ENCODE peak calls at places on chromosomes 1 and 21, in seven cellular contexts. One of them, this sample, is unnamed.

GRCh38 chr1:117821782-117822447 is 107.5 kb downstream of the GDAP2 start:
- DNase-seq in NT2/D1: no peak
- DNase-seq in foreskin fibroblast: peak
- DNase-seq in activated naive CD8-positive, alpha-beta T cell treated with anti-CD3 and anti-CD28 coated beads for 36 hours: no peak
- DNase-seq in AG20443: peak
- DNase-seq in adipocyte: peak
- DNase-seq in mucosa of gallbladder: peak
- DNase-seq in this sample: no peak

GRCh38 chr1:204828352-204828850 is 42.3 kb upstream of the NFASC start:
- DNase-seq in NT2/D1: peak
- DNase-seq in foreskin fibroblast: peak
- DNase-seq in activated naive CD8-positive, alpha-beta T cell treated with anti-CD3 and anti-CD28 coated beads for 36 hours: peak
- DNase-seq in AG20443: peak
- DNase-seq in adipocyte: peak
- DNase-seq in mucosa of gallbladder: peak
- DNase-seq in this sample: peak

GRCh38 chr21:32101206-32101763 is 177.6 kb downstream of the MIS18A start:
- DNase-seq in NT2/D1: no peak
- DNase-seq in foreskin fibroblast: no peak
- DNase-seq in activated naive CD8-positive, alpha-beta T cell treated with anti-CD3 and anti-CD28 coated beads for 36 hours: no peak
- DNase-seq in AG20443: no peak
- DNase-seq in adipocyte: no peak
- DNase-seq in mucosa of gallbladder: no peak
- DNase-seq in this sample: peak

GRCh38 chr1:41870076-41870562 is 48.6 kb downstream of the HIVEP3 start:
- DNase-seq in NT2/D1: no peak
- DNase-seq in foreskin fibroblast: peak
- DNase-seq in activated naive CD8-positive, alpha-beta T cell treated with anti-CD3 and anti-CD28 coated beads for 36 hours: peak
- DNase-seq in AG20443: peak
- DNase-seq in adipocyte: no peak
- DNase-seq in mucosa of gallbladder: no peak
- DNase-seq in this sample: no peak

GRCh38 chr1:156697481-156697880 is 7.9 kb downstream of the CRABP2 start:
- DNase-seq in NT2/D1: no peak
- DNase-seq in foreskin fibroblast: no peak
- DNase-seq in activated naive CD8-positive, alpha-beta T cell treated with anti-CD3 and anti-CD28 coated beads for 36 hours: no peak
- DNase-seq in AG20443: no peak
- DNase-seq in adipocyte: no peak
- DNase-seq in mucosa of gallbladder: no peak
- DNase-seq in this sample: peak

GRCh38 chr1:9680828-9681227 is 29.3 kb downstream of the PIK3CD start:
- DNase-seq in NT2/D1: no peak
- DNase-seq in foreskin fibroblast: no peak
- DNase-seq in activated naive CD8-positive, alpha-beta T cell treated with anti-CD3 and anti-CD28 coated beads for 36 hours: no peak
- DNase-seq in AG20443: no peak
- DNase-seq in adipocyte: no peak
- DNase-seq in mucosa of gallbladder: no peak
- DNase-seq in this sample: no peak

GRCh38 chr1:240515505-240515904 is 96.5 kb downstream of the GREM2 start:
- DNase-seq in NT2/D1: no peak
- DNase-seq in foreskin fibroblast: no peak
- DNase-seq in activated naive CD8-positive, alpha-beta T cell treated with anti-CD3 and anti-CD28 coated beads for 36 hours: no peak
- DNase-seq in AG20443: no peak
- DNase-seq in adipocyte: no peak
- DNase-seq in mucosa of gallbladder: no peak
- DNase-seq in this sample: no peak

GRCh38 chr1:226989081-226989747 is 49.1 kb downstream of the COQ8A start:
- DNase-seq in NT2/D1: no peak
- DNase-seq in foreskin fibroblast: no peak
- DNase-seq in activated naive CD8-positive, alpha-beta T cell treated with anti-CD3 and anti-CD28 coated beads for 36 hours: no peak
- DNase-seq in AG20443: no peak
- DNase-seq in adipocyte: no peak
- DNase-seq in mucosa of gallbladder: no peak
- DNase-seq in this sample: no peak

GRCh38 chr1:247444571-247444970 is 13.3 kb downstream of the OR2B11 start:
- DNase-seq in NT2/D1: no peak
- DNase-seq in foreskin fibroblast: no peak
- DNase-seq in activated naive CD8-positive, alpha-beta T cell treated with anti-CD3 and anti-CD28 coated beads for 36 hours: no peak
- DNase-seq in AG20443: no peak
- DNase-seq in adipocyte: no peak
- DNase-seq in mucosa of gallbladder: no peak
- DNase-seq in this sample: no peak

GRCh38 chr1:105459759-105460158 is 1596.7 kb upstream of the PRMT6 start:
- DNase-seq in NT2/D1: no peak
- DNase-seq in foreskin fibroblast: no peak
- DNase-seq in activated naive CD8-positive, alpha-beta T cell treated with anti-CD3 and anti-CD28 coated beads for 36 hours: no peak
- DNase-seq in AG20443: no peak
- DNase-seq in adipocyte: no peak
- DNase-seq in mucosa of gallbladder: no peak
- DNase-seq in this sample: no peak

GRCh38 chr1:56255516-56256181 is 323.7 kb downstream of the PLPP3 start:
- DNase-seq in NT2/D1: no peak
- DNase-seq in foreskin fibroblast: peak
- DNase-seq in activated naive CD8-positive, alpha-beta T cell treated with anti-CD3 and anti-CD28 coated beads for 36 hours: no peak
- DNase-seq in AG20443: peak
- DNase-seq in adipocyte: peak
- DNase-seq in mucosa of gallbladder: peak
- DNase-seq in this sample: no peak

GRCh38 chr1:100412980-100413379 is 60.7 kb downstream of the CDC14A start:
- DNase-seq in NT2/D1: no peak
- DNase-seq in foreskin fibroblast: no peak
- DNase-seq in activated naive CD8-positive, alpha-beta T cell treated with anti-CD3 and anti-CD28 coated beads for 36 hours: no peak
- DNase-seq in AG20443: no peak
- DNase-seq in adipocyte: no peak
- DNase-seq in mucosa of gallbladder: no peak
- DNase-seq in this sample: no peak

GRCh38 chr1:54768093-54768492 is 3.8 kb upstream of the PARS2 start:
- DNase-seq in NT2/D1: peak
- DNase-seq in foreskin fibroblast: no peak
- DNase-seq in activated naive CD8-positive, alpha-beta T cell treated with anti-CD3 and anti-CD28 coated beads for 36 hours: no peak
- DNase-seq in AG20443: no peak
- DNase-seq in adipocyte: no peak
- DNase-seq in mucosa of gallbladder: no peak
- DNase-seq in this sample: peak

GRCh38 chr1:156129687-156130577 is 15.4 kb downstream of the LMNA start:
- DNase-seq in NT2/D1: peak
- DNase-seq in foreskin fibroblast: peak
- DNase-seq in activated naive CD8-positive, alpha-beta T cell treated with anti-CD3 and anti-CD28 coated beads for 36 hours: peak
- DNase-seq in AG20443: peak
- DNase-seq in adipocyte: peak
- DNase-seq in mucosa of gallbladder: peak
- DNase-seq in this sample: peak

GRCh38 chr1:213724640-213725536 is 262.9 kb upstream of the PROX1 start:
- DNase-seq in NT2/D1: no peak
- DNase-seq in foreskin fibroblast: no peak
- DNase-seq in activated naive CD8-positive, alpha-beta T cell treated with anti-CD3 and anti-CD28 coated beads for 36 hours: no peak
- DNase-seq in AG20443: peak
- DNase-seq in adipocyte: peak
- DNase-seq in mucosa of gallbladder: peak
- DNase-seq in this sample: no peak

GRCh38 chr1:23441446-23442148 is 17.0 kb upstream of the TCEA3 start:
- DNase-seq in NT2/D1: no peak
- DNase-seq in foreskin fibroblast: no peak
- DNase-seq in activated naive CD8-positive, alpha-beta T cell treated with anti-CD3 and anti-CD28 coated beads for 36 hours: no peak
- DNase-seq in AG20443: no peak
- DNase-seq in adipocyte: no peak
- DNase-seq in mucosa of gallbladder: no peak
- DNase-seq in this sample: no peak

GRCh38 chr1:48917901-48918603 is 141.4 kb upstream of the BEND5 start:
- DNase-seq in NT2/D1: no peak
- DNase-seq in foreskin fibroblast: no peak
- DNase-seq in activated naive CD8-positive, alpha-beta T cell treated with anti-CD3 and anti-CD28 coated beads for 36 hours: no peak
- DNase-seq in AG20443: no peak
- DNase-seq in adipocyte: no peak
- DNase-seq in mucosa of gallbladder: peak
- DNase-seq in this sample: peak

GRCh38 chr1:220170836-220171526 is 77.0 kb downstream of the IARS2 start:
- DNase-seq in NT2/D1: no peak
- DNase-seq in foreskin fibroblast: no peak
- DNase-seq in activated naive CD8-positive, alpha-beta T cell treated with anti-CD3 and anti-CD28 coated beads for 36 hours: no peak
- DNase-seq in AG20443: no peak
- DNase-seq in adipocyte: peak
- DNase-seq in mucosa of gallbladder: no peak
- DNase-seq in this sample: no peak

GRCh38 chr1:188244681-188245080 is 1415.9 kb downstream of the PLA2G4A start:
- DNase-seq in NT2/D1: no peak
- DNase-seq in foreskin fibroblast: no peak
- DNase-seq in activated naive CD8-positive, alpha-beta T cell treated with anti-CD3 and anti-CD28 coated beads for 36 hours: no peak
- DNase-seq in AG20443: no peak
- DNase-seq in adipocyte: no peak
- DNase-seq in mucosa of gallbladder: no peak
- DNase-seq in this sample: no peak

GRCh38 chr1:113178522-113178921 is 105.5 kb downstream of the LRIG2 start:
- DNase-seq in NT2/D1: no peak
- DNase-seq in foreskin fibroblast: no peak
- DNase-seq in activated naive CD8-positive, alpha-beta T cell treated with anti-CD3 and anti-CD28 coated beads for 36 hours: no peak
- DNase-seq in AG20443: no peak
- DNase-seq in adipocyte: no peak
- DNase-seq in mucosa of gallbladder: no peak
- DNase-seq in this sample: no peak